ENCODE peak calls at places on chromosomes 3 and 15, in seven cellular contexts. P, R, Y, A, T, Z and U are unnamed samples.

GRCh38 chr15:56202737-56203136 is 40.9 kb downstream of the RFX7 start:
- DNase-seq in P (no peak), R (no peak), Y (no peak), A (no peak), T (no peak), Z (no peak), U (no peak)

GRCh38 chr15:59170295-59170881 is 36.3 kb upstream of the LDHAL6B start:
- DNase-seq in P (no peak), R (no peak), Y (peak; percentile 63), A (no peak), T (no peak), Z (peak; percentile 16), U (peak; percentile 88)

GRCh38 chr3:181292984-181293383 is 303.4 kb upstream of the DNAJC19 start:
- DNase-seq in P (no peak), R (no peak), Y (no peak), A (no peak), T (no peak), Z (no peak), U (no peak)

GRCh38 chr15:70424937-70425411 is 327.3 kb upstream of the TLE3 start:
- DNase-seq in P (no peak), R (no peak), Y (no peak), A (no peak), T (no peak), Z (no peak), U (no peak)

GRCh38 chr15:35450492-35450891 is 95.5 kb downstream of the DPH6 start:
- DNase-seq in P (no peak), R (no peak), Y (no peak), A (no peak), T (no peak), Z (no peak), U (no peak)

GRCh38 chr3:148861277-148861869 is 3.7 kb upstream of the CPA3 start:
- DNase-seq in P (peak; percentile 40), R (no peak), Y (peak; percentile 39), A (peak; percentile 31), T (no peak), Z (peak; percentile 29), U (peak; percentile 47)

GRCh38 chr15:67024322-67024997 is 40.9 kb upstream of the SMAD3 start:
- DNase-seq in P (peak; percentile 68), R (peak; percentile 16), Y (peak; percentile 51), A (peak; percentile 79), T (no peak), Z (peak; percentile 77), U (peak; percentile 76)

GRCh38 chr3:192299921-192300320 is 427.4 kb downstream of the FGF12 start:
- DNase-seq in P (no peak), R (no peak), Y (no peak), A (no peak), T (no peak), Z (no peak), U (no peak)

GRCh38 chr3:38031022-38031994 is 1.9 kb upstream of the PLCD1 start:
- DNase-seq in P (peak; percentile 31), R (no peak), Y (no peak), A (no peak), T (no peak), Z (no peak), U (peak; percentile 37)

GRCh38 chr3:193851941-193852674 is 259.1 kb downstream of the OPA1 start:
- DNase-seq in P (no peak), R (no peak), Y (no peak), A (no peak), T (peak; percentile 58), Z (no peak), U (peak; percentile 72)

GRCh38 chr3:197376020-197376419 is 77.6 kb upstream of the DLG1 start:
- DNase-seq in P (no peak), R (no peak), Y (no peak), A (no peak), T (no peak), Z (no peak), U (peak; percentile 33)

GRCh38 chr15:42032376-42033213 is 11.8 kb upstream of the PLA2G4E start:
- DNase-seq in P (no peak), R (peak; percentile 46), Y (no peak), A (no peak), T (no peak), Z (no peak), U (no peak)

GRCh38 chr3:174287601-174288180 is 571.4 kb upstream of the NAALADL2 start:
- DNase-seq in P (no peak), R (no peak), Y (no peak), A (no peak), T (no peak), Z (no peak), U (no peak)

GRCh38 chr3:4721511-4721911 is 228.4 kb downstream of the ITPR1 start:
- DNase-seq in P (no peak), R (no peak), Y (no peak), A (no peak), T (no peak), Z (no peak), U (no peak)

GRCh38 chr15:68353418-68354145 is 76.0 kb downstream of the FEM1B start:
- DNase-seq in P (no peak), R (no peak), Y (no peak), A (no peak), T (no peak), Z (no peak), U (no peak)

GRCh38 chr3:42192334-42193200 is 73.4 kb downstream of the CCK start:
- DNase-seq in P (no peak), R (peak; percentile 87), Y (no peak), A (no peak), T (no peak), Z (no peak), U (no peak)

GRCh38 chr15:96444865-96445264 is 114.4 kb downstream of the NR2F2 start:
- DNase-seq in P (no peak), R (no peak), Y (no peak), A (no peak), T (no peak), Z (no peak), U (no peak)

GRCh38 chr3:178300441-178300959 is 235.7 kb upstream of the KCNMB2 start:
- DNase-seq in P (no peak), R (no peak), Y (no peak), A (no peak), T (no peak), Z (no peak), U (no peak)

GRCh38 chr3:132034486-132035464 is at the start of gene CPNE4:
- DNase-seq in P (peak; percentile 33), R (no peak), Y (peak; percentile 93), A (peak; percentile 82), T (peak; percentile 100), Z (peak; percentile 32), U (peak; percentile 81)

GRCh38 chr3:43959498-43960447 is 269.0 kb downstream of the ABHD5 start:
- DNase-seq in P (no peak), R (no peak), Y (no peak), A (no peak), T (no peak), Z (no peak), U (no peak)

GRCh38 chr15:71296032-71296686 is 180.9 kb downstream of the THSD4 start:
- DNase-seq in P (peak; percentile 91), R (no peak), Y (no peak), A (no peak), T (no peak), Z (no peak), U (peak; percentile 73)

GRCh38 chr3:177760803-177761202 is 563.5 kb upstream of the TBL1XR1 start:
- DNase-seq in P (no peak), R (no peak), Y (no peak), A (no peak), T (no peak), Z (no peak), U (no peak)

GRCh38 chr3:49775538-49775937 is 10.8 kb downstream of the IP6K1 start:
- DNase-seq in P (no peak), R (no peak), Y (peak; percentile 67), A (no peak), T (no peak), Z (no peak), U (no peak)

DNA sequence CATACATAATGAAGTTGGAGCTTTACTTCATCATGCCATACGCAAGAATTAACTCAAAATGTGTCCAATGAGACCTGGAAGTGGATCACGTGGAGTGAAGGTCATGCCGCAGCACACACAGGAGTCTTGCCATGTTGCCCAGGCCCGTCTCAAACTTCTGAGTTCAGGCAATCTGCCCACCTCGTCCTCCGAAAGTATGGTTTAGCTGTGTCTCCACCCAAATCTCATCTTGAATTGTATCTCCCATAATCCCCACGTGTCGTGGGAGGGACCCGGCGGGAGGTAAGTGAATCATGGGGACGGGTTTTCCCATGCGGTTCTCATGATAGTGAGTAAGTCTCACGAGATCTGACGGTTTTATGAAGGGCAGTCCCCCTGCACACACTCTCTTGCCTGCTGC is 25.7 kb downstream of the SPCS1 start:
- DNase-seq in P (no peak), R (no peak), Y (no peak), A (no peak), T (no peak), Z (no peak), U (no peak)
- TF ChIP-seq JUND in P (no peak), R (no peak), Y (no peak), A (no peak), T (no peak), Z (no peak), U (no peak)

DNA sequence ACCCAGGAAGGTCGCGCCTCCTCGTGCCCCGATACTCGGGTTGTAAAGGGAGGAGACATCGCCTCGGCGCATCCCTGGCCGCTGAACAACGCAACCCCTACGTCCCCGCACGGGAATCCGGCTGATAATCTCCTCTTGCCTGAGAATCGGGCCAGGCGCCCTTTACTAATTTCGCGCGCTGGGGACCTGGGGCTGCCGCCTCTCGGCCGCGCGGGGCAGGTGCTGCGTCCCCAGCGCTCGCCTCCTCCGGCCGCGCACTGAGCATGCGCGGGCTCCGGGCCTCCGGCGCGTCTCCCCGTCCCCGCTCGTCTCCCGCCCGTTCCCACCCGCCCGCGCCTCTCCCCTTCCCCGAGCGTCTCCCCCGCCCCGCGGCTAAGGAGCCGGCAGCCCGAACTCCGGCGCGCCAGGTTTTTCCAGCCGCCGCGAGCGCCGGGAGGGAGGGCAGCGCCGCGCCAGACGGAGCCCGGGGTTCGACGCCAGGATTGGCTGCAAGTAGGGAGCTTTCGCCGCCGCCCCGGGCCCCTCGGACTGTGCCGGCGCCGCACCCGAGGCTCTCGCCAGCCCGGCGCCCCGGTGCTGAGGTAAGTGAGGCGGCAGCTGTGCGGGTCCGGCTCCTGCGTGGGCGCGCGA is at the start of gene CNTN4:
- DNase-seq in P (no peak), R (no peak), Y (peak; percentile 98), A (no peak), T (peak; percentile 81), Z (peak; percentile 24), U (peak; percentile 74)
- TF ChIP-seq JUND in P (no peak), R (no peak), Y (no peak), A (no peak), T (no peak), Z (no peak), U (no peak)

GRCh38 chr3:190261015-190261414 is 61.2 kb downstream of the CLDN1 start:
- DNase-seq in P (no peak), R (no peak), Y (no peak), A (no peak), T (no peak), Z (no peak), U (no peak)

GRCh38 chr3:190260301-190260700 is 61.9 kb downstream of the CLDN1 start:
- DNase-seq in P (no peak), R (no peak), Y (no peak), A (no peak), T (no peak), Z (no peak), U (peak; percentile 94)

GRCh38 chr3:190261740-190262139 is 60.5 kb downstream of the CLDN1 start:
- DNase-seq in P (no peak), R (no peak), Y (no peak), A (no peak), T (no peak), Z (no peak), U (peak; percentile 73)

GRCh38 chr3:190258634-190259033 is 63.6 kb downstream of the CLDN1 start:
- DNase-seq in P (no peak), R (no peak), Y (no peak), A (no peak), T (no peak), Z (peak; percentile 63), U (no peak)
- TF ChIP-seq JUND in P (no peak), R (no peak), Y (no peak), A (no peak), T (no peak), Z (no peak), U (no peak)

GRCh38 chr3:134074790-134075567 is 45.3 kb upstream of the SLCO2A1 start:
- DNase-seq in P (no peak), R (no peak), Y (no peak), A (no peak), T (peak; percentile 17), Z (no peak), U (no peak)
- TF ChIP-seq JUND in P (no peak), R (no peak), Y (no peak), A (no peak), T (no peak), Z (no peak), U (no peak)